ENCODE peak calls at places on chromosomes 13 and 19, in six cellular contexts. O, F, J, E, D and Y are unnamed samples.
A peak's percentile ranks its signal among the peaks of the same experiment; 100 is the strongest.

GRCh38 chr19:41882568-41883462 is at the start of gene ARHGEF1:
- DNase-seq in E (peak; percentile 52), F (no peak), D (no peak), O (peak; percentile 37), J (peak; percentile 73), Y (no peak)

GRCh38 chr13:32905063-32905863 is 111.0 kb upstream of the KL start:
- DNase-seq in F (no peak), O (no peak), J (peak; percentile 39), D (peak; percentile 1), E (no peak), Y (peak; percentile 7)

GRCh38 chr13:36242761-36243160 is 28.4 kb upstream of the SOHLH2 start:
- DNase-seq in O (no peak), E (no peak), F (no peak), D (no peak), J (no peak), Y (no peak)

GRCh38 chr13:49305824-49306425 is 58.2 kb downstream of the CDADC1 start:
- DNase-seq in O (no peak), D (no peak), E (no peak), J (no peak), F (no peak), Y (no peak)

GRCh38 chr13:28819748-28820098 is 416 bp upstream of the MTUS2 start:
- DNase-seq in D (no peak), O (peak; percentile 34), F (no peak), E (peak; percentile 13), J (peak; percentile 78), Y (peak; percentile 19)

GRCh38 chr19:39111593-39112199 is 13.9 kb upstream of the PAK4 start:
- DNase-seq in F (no peak), O (no peak), J (no peak), E (no peak), D (no peak), Y (no peak)

GRCh38 chr13:73367886-73368285 is 309.1 kb downstream of the KLF5 start:
- DNase-seq in O (no peak), J (no peak), D (no peak), F (no peak), E (no peak), Y (no peak)

GRCh38 chr13:20360041-20360491 is 127.9 kb upstream of the GJB6 start:
- DNase-seq in O (no peak), E (no peak), J (no peak), F (peak; percentile 2), D (no peak), Y (no peak)

GRCh38 chr13:42652642-42653415 is 78.9 kb downstream of the TNFSF11 start:
- DNase-seq in E (no peak), O (no peak), J (no peak), F (no peak), D (no peak), Y (no peak)

GRCh38 chr19:17283504-17283996 is 1.8 kb downstream of the ANKLE1 start:
- DNase-seq in E (no peak), J (no peak), O (no peak), F (no peak), D (no peak), Y (no peak)

GRCh38 chr13:72255908-72256307 is 388.9 kb upstream of the DACH1 start:
- DNase-seq in E (no peak), O (no peak), F (no peak), J (no peak), D (no peak), Y (no peak)

GRCh38 chr13:112723771-112724170 is 33.9 kb downstream of the ATP11A start:
- DNase-seq in D (no peak), F (no peak), J (no peak), E (no peak), O (no peak), Y (no peak)

GRCh38 chr13:46643165-46643777 is 90.3 kb downstream of the LRCH1 start:
- DNase-seq in F (no peak), D (no peak), E (no peak), J (no peak), O (no peak), Y (no peak)

GRCh38 chr19:55322495-55322894 is 2.6 kb downstream of the TMEM150B start:
- DNase-seq in J (no peak), D (no peak), F (no peak), E (no peak), O (no peak), Y (no peak)